ENCODE peak calls at places on chromosomes 4 and X, in nine cellular contexts. J is tibial nerve, Y is IMR-90, F is stomach, Z is adrenal gland, X is prostate gland, B is ovary, M is esophagus squamous epithelium, V is body of pancreas. C is an unnamed sample.

GRCh38 chr4:148730766-148731165 is 288.6 kb upstream of the NR3C2 start:
- DNase-seq in J (no peak), Y (no peak), F (no peak), Z (no peak), X (no peak), B (no peak), M (no peak), V (no peak), C (no peak)

GRCh38 chr4:108168672-108169562 is at the start of gene LEF1:
- DNase-seq in J (peak), Y (peak), F (peak), Z (peak), X (peak), B (no peak), M (no peak), V (no peak), C (peak)

GRCh38 chr4:20180509-20180908 is 71.2 kb upstream of the SLIT2 start:
- DNase-seq in J (no peak), Y (no peak), F (no peak), Z (no peak), X (no peak), B (no peak), M (no peak), V (no peak), C (no peak)

GRCh38 chrX:49106930-49107329 is 16.6 kb downstream of the GPKOW start:
- DNase-seq in J (no peak), Y (peak), F (peak), Z (peak), X (no peak), B (no peak), M (no peak), V (peak), C (no peak)

GRCh38 chr4:112083587-112084347 is 61.5 kb upstream of the FAM241A start:
- DNase-seq in J (no peak), Y (peak), F (no peak), Z (no peak), X (no peak), B (no peak), M (no peak), V (no peak), C (no peak)

GRCh38 chr4:127788517-127788916 is 6.4 kb downstream of the HSPA4L start:
- DNase-seq in J (no peak), Y (no peak), F (no peak), Z (no peak), X (no peak), B (no peak), M (no peak), V (no peak), C (no peak)

GRCh38 chrX:46317158-46317557 is 228.1 kb downstream of the ZNF674 start:
- DNase-seq in J (no peak), Y (no peak), F (no peak), Z (no peak), X (no peak), B (no peak), M (no peak), V (peak), C (no peak)

GRCh38 chrX:1599791-1600405 is 8.5 kb downstream of the AKAP17A start:
- DNase-seq in J (no peak), Y (no peak), F (no peak), Z (no peak), X (no peak), B (no peak), M (no peak), V (no peak), C (no peak)

GRCh38 chrX:130878350-130879341 is 24.4 kb downstream of the ENOX2 start:
- DNase-seq in J (no peak), Y (peak), F (peak), Z (peak), X (peak), B (no peak), M (no peak), V (peak), C (no peak)

GRCh38 chr4:56681849-56682175 is 716 bp upstream of the HOPX start:
- DNase-seq in J (no peak), Y (no peak), F (no peak), Z (no peak), X (no peak), B (no peak), M (no peak), V (no peak), C (no peak)

GRCh38 chr4:55186123-55186522 is 60.7 kb upstream of the KDR start:
- DNase-seq in J (no peak), Y (no peak), F (no peak), Z (no peak), X (no peak), B (no peak), M (no peak), V (no peak), C (no peak)

GRCh38 chrX:28787206-28787605 is 200.0 kb downstream of the IL1RAPL1 start:
- DNase-seq in J (no peak), Y (peak), F (no peak), Z (no peak), X (no peak), B (no peak), M (no peak), V (no peak), C (no peak)

GRCh38 chrX:131187234-131187633 is 101.9 kb downstream of the IGSF1 start:
- DNase-seq in J (no peak), Y (no peak), F (no peak), Z (no peak), X (no peak), B (no peak), M (no peak), V (no peak), C (no peak)

GRCh38 chrX:83845397-83845796 is 15.5 kb upstream of the CYLC1 start:
- DNase-seq in J (no peak), Y (peak), F (no peak), Z (peak), X (no peak), B (no peak), M (no peak), V (peak), C (no peak)

GRCh38 chrX:111095974-111096870 is at the start of gene PAK3:
- DNase-seq in J (peak), Y (peak), F (peak), Z (peak), X (no peak), B (peak), M (no peak), V (peak), C (peak)

GRCh38 chrX:105136786-105137185 is 83.7 kb downstream of the TEX13A start:
- DNase-seq in J (no peak), Y (no peak), F (no peak), Z (no peak), X (no peak), B (no peak), M (no peak), V (no peak), C (no peak)

GRCh38 chrX:2693123-2693438 is 2.0 kb downstream of the CD99 start:
- DNase-seq in J (no peak), Y (no peak), F (no peak), Z (no peak), X (no peak), B (no peak), M (no peak), V (no peak), C (no peak)

GRCh38 chr4:92236907-92237306 is 66.9 kb upstream of the GRID2 start:
- DNase-seq in J (no peak), Y (peak), F (no peak), Z (no peak), X (no peak), B (no peak), M (no peak), V (peak), C (no peak)

GRCh38 chrX:69189972-69190371 is 24.7 kb upstream of the PJA1 start:
- DNase-seq in J (peak), Y (no peak), F (no peak), Z (no peak), X (no peak), B (peak), M (no peak), V (peak), C (peak)

GRCh38 chr4:769511-769910 is 56.4 kb downstream of the CPLX1 start:
- DNase-seq in J (no peak), Y (no peak), F (no peak), Z (no peak), X (no peak), B (no peak), M (no peak), V (no peak), C (no peak)

GRCh38 chrX:104195489-104196084 is 29.3 kb downstream of the FAM199X start:
- DNase-seq in J (peak), Y (peak), F (no peak), Z (no peak), X (no peak), B (no peak), M (no peak), V (peak), C (no peak)

GRCh38 chr4:5638976-5639375 is 69.4 kb downstream of the EVC2 start:
- DNase-seq in J (no peak), Y (peak), F (no peak), Z (no peak), X (no peak), B (no peak), M (no peak), V (no peak), C (no peak)

GRCh38 chr4:121147923-121148443 is 16.1 kb downstream of the TNIP3 start:
- DNase-seq in J (no peak), Y (peak), F (no peak), Z (no peak), X (no peak), B (no peak), M (no peak), V (no peak), C (no peak)

GRCh38 chr4:149823770-149824221 is 8.2 kb upstream of the IQCM start:
- DNase-seq in J (no peak), Y (peak), F (no peak), Z (no peak), X (no peak), B (no peak), M (no peak), V (no peak), C (no peak)

GRCh38 chr4:84479663-84480062 is 19.4 kb downstream of the NKX6-1 start:
- DNase-seq in J (no peak), Y (no peak), F (no peak), Z (no peak), X (no peak), B (no peak), M (no peak), V (peak), C (no peak)

GRCh38 chr4:52550186-52550585 is 108.9 kb downstream of the USP46 start:
- DNase-seq in J (no peak), Y (no peak), F (no peak), Z (no peak), X (no peak), B (no peak), M (no peak), V (no peak), C (no peak)

GRCh38 chr4:83851261-83852084 is 315.6 kb downstream of the GPAT3 start:
- DNase-seq in J (no peak), Y (peak), F (no peak), Z (no peak), X (no peak), B (no peak), M (no peak), V (no peak), C (no peak)

GRCh38 chr4:177455591-177455990 is 13.4 kb upstream of the AGA start:
- DNase-seq in J (no peak), Y (peak), F (no peak), Z (no peak), X (no peak), B (no peak), M (no peak), V (no peak), C (no peak)

GRCh38 chr4:186201535-186202230 is 10.3 kb downstream of the CYP4V2 start:
- DNase-seq in J (no peak), Y (peak), F (peak), Z (peak), X (no peak), B (no peak), M (no peak), V (peak), C (peak)

GRCh38 chrX:131288738-131289511 is at the start of gene IGSF1:
- DNase-seq in J (no peak), Y (no peak), F (no peak), Z (peak), X (peak), B (peak), M (no peak), V (peak), C (no peak)

GRCh38 chr4:2852481-2852881 is 8.8 kb downstream of the ADD1 start:
- DNase-seq in J (no peak), Y (no peak), F (no peak), Z (peak), X (no peak), B (no peak), M (no peak), V (no peak), C (peak)

GRCh38 chr4:61446957-61447356 is 246.8 kb downstream of the ADGRL3 start:
- DNase-seq in J (no peak), Y (no peak), F (no peak), Z (no peak), X (no peak), B (no peak), M (no peak), V (no peak), C (no peak)

GRCh38 chr4:110624016-110624770 is 1.3 kb upstream of the PITX2 start:
- DNase-seq in J (no peak), Y (no peak), F (no peak), Z (no peak), X (no peak), B (no peak), M (no peak), V (no peak), C (no peak)

GRCh38 chr4:39205000-39205399 is 22.7 kb downstream of the WDR19 start:
- DNase-seq in J (no peak), Y (no peak), F (no peak), Z (peak), X (no peak), B (no peak), M (no peak), V (no peak), C (no peak)

GRCh38 chr4:38489924-38490639 is 173.9 kb upstream of the KLF3 start:
- DNase-seq in J (no peak), Y (peak), F (peak), Z (peak), X (peak), B (no peak), M (no peak), V (peak), C (no peak)

GRCh38 chr4:38621004-38621684 is 42.9 kb upstream of the KLF3 start:
- DNase-seq in J (peak), Y (peak), F (peak), Z (peak), X (peak), B (no peak), M (no peak), V (peak), C (no peak)

GRCh38 chrX:72021975-72022374 is 109.7 kb downstream of the RTL5 start:
- DNase-seq in J (peak), Y (no peak), F (no peak), Z (no peak), X (no peak), B (no peak), M (no peak), V (no peak), C (no peak)
- TF ChIP-seq CTCF in J (peak), Y (peak), F (no peak), Z (peak), X (no peak), B (no peak), M (peak), V (no peak), C (no peak)

GRCh38 chr4:139299536-139299935 is 1.8 kb upstream of the NAA15 start:
- DNase-seq in J (no peak), Y (peak), F (no peak), Z (no peak), X (no peak), B (no peak), M (no peak), V (no peak), C (no peak)

GRCh38 chr4:139297001-139297410 is 4.3 kb upstream of the NAA15 start:
- DNase-seq in J (no peak), Y (peak), F (no peak), Z (no peak), X (no peak), B (no peak), M (no peak), V (no peak), C (no peak)

GRCh38 chr4:139301143-139301820 is at the start of gene NAA15:
- DNase-seq in J (peak), Y (peak), F (peak), Z (peak), X (peak), B (peak), M (peak), V (peak), C (peak)

GRCh38 chr4:139300431-139301142 is 718 bp upstream of the NAA15 start:
- DNase-seq in J (no peak), Y (peak), F (no peak), Z (peak), X (peak), B (no peak), M (no peak), V (peak), C (no peak)

GRCh38 chr4:139295317-139296299 is 5.7 kb upstream of the NAA15 start:
- DNase-seq in J (peak), Y (peak), F (peak), Z (peak), X (peak), B (peak), M (peak), V (peak), C (peak)
- TF ChIP-seq POLR2A in J (peak), Y (peak), F (no peak), Z (peak), X (peak), B (peak), M (peak), V (peak), C (no peak)

GRCh38 chr4:10092481-10093272 is 23.9 kb downstream of the WDR1 start:
- DNase-seq in J (no peak), Y (no peak), F (no peak), Z (no peak), X (no peak), B (no peak), M (no peak), V (no peak), C (no peak)
- H3K27ac ChIP-seq in J (peak), Y (peak), F (peak), Z (no peak), X (peak), B (peak), M (peak), V (no peak), C (peak)

DNA sequence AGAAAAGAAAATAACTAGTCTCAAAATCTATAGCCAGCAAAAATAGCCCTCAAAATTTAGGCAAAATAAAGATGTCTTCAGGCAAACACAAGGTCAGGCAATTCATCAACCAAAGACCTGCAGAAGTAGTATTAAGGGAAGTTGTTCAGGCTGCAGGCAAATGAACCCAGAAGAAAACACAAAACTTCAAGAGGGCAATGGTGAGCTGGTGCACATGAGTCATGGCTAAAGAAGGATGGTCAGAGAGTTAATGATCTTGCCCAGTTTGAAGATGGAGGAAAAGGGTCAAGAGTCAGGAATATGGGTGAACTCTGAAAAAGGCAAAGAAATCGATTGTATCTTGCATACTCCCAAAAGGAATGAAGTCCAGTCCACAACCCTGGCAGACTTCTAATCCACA is 83.1 kb upstream of the FAT4 start:
- DNase-seq in J (no peak), Y (no peak), F (no peak), Z (no peak), X (no peak), B (no peak), M (no peak), V (no peak), C (no peak)
- TF ChIP-seq CTCF in J (no peak), Y (no peak), F (no peak), Z (no peak), X (no peak), B (no peak), M (no peak), V (no peak), C (no peak)

GRCh38 chr4:173169428-173170209 is 1.0 kb downstream of the GALNT7 start:
- DNase-seq in J (peak), Y (peak), F (peak), Z (peak), X (peak), B (peak), M (no peak), V (peak), C (peak)
- TF ChIP-seq POLR2A in J (peak), Y (no peak), F (no peak), Z (no peak), X (peak), B (peak), M (peak), V (peak), C (no peak)

DNA sequence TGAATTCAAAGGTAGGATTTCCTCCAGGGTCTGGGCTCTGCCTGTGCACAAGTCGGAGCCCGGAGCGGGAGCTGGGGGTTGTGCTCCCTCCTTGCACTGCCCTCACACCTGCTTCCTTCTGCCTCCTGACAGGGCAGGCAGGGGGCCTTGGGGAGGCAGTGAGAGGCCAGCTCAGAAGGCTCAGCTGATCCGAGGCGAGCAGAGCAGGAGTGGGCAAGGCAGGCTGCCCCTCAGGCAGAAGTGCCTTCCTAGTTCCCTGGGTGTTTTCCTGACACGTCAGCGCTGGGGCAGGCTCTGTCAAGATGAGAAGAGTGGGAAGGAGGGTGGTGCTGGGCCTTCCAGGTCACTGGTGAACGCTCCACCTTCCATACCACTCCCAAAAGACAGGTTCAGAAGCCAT is 5.5 kb upstream of the IRAK1 start:
- DNase-seq in J (no peak), Y (no peak), F (no peak), Z (no peak), X (no peak), B (no peak), M (no peak), V (no peak), C (no peak)
- H3K27ac ChIP-seq in J (no peak), Y (no peak), F (no peak), Z (no peak), X (no peak), B (no peak), M (peak), V (no peak), C (no peak)

GRCh38 chr4:181593703-181594102 is 649.5 kb upstream of the TENM3 start:
- DNase-seq in J (no peak), Y (no peak), F (no peak), Z (no peak), X (no peak), B (no peak), M (no peak), V (no peak), C (no peak)
- TF ChIP-seq CTCF in J (no peak), Y (no peak), F (no peak), Z (no peak), X (no peak), B (no peak), M (no peak), V (no peak), C (no peak)

GRCh38 chr4:137375111-137375850 is 157.0 kb downstream of the PCDH18 start:
- DNase-seq in J (no peak), Y (no peak), F (no peak), Z (no peak), X (no peak), B (no peak), M (no peak), V (no peak), C (no peak)

GRCh38 chr4:137370699-137371098 is 161.6 kb downstream of the PCDH18 start:
- DNase-seq in J (no peak), Y (peak), F (no peak), Z (no peak), X (no peak), B (no peak), M (no peak), V (no peak), C (no peak)

GRCh38 chr4:137367608-137368007 is 164.7 kb downstream of the PCDH18 start:
- DNase-seq in J (no peak), Y (peak), F (no peak), Z (no peak), X (no peak), B (no peak), M (no peak), V (no peak), C (no peak)

DNA sequence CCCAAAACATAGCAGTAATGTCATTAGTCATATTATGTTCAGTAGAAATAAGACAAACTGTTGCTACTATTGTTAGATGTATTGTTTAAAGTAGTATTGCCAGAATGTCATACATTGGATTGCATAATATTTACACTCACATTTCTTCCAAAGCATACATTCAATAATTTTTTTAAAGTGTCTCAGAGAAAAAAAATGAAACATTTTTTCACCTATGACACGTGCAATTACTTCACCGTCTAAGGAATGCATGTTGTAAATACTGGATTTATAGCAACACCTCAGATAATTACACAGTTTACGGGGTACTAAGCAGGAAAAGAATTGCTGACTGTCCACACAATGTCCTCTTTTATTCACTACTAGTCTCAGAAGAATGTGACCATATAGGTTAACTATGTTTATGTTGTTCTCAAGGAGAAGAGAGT is 162.1 kb downstream of the PCDH18 start:
- DNase-seq in J (no peak), Y (peak), F (no peak), Z (no peak), X (no peak), B (no peak), M (no peak), V (no peak), C (no peak)
- TF ChIP-seq POLR2A in J (no peak), Y (no peak), F (no peak), Z (no peak), X (no peak), B (no peak), M (no peak), V (no peak), C (no peak)